ENCODE peak calls at places on chromosomes 6 and 20, in four cellular contexts. G is heart right ventricle, K is B cell, R is endothelial cell of umbilical vein. L is an unnamed sample.

GRCh38 chr6:146106532-146106931 is 77.7 kb downstream of the GRM1 start:
- DNase-seq in G (no peak), K (no peak), R (no peak), L (no peak)

GRCh38 chr6:163400509-163400908 is 14.0 kb upstream of the QKI start:
- DNase-seq in G (no peak), K (no peak), R (no peak), L (no peak)

GRCh38 chr6:125746019-125746414 is 3.4 kb upstream of the HEY2 start:
- DNase-seq in G (no peak), K (no peak), R (no peak), L (no peak)

GRCh38 chr6:153309666-153310065 is 178.6 kb upstream of the RGS17 start:
- DNase-seq in G (no peak), K (no peak), R (no peak), L (no peak)

GRCh38 chr6:151068761-151069312 is 170.9 kb upstream of the AKAP12 start:
- DNase-seq in G (no peak), K (no peak), R (no peak), L (no peak)

GRCh38 chr6:50936277-50936681 is 117.6 kb downstream of the TFAP2B start:
- DNase-seq in G (no peak), K (no peak), R (peak), L (no peak)

GRCh38 chr20:46520976-46521579 is 7.7 kb upstream of the ZNF334 start:
- DNase-seq in G (peak), K (peak), R (peak), L (peak)

GRCh38 chr6:144585217-144585814 is 300.2 kb downstream of the UTRN start:
- DNase-seq in G (no peak), K (peak), R (peak), L (no peak)

GRCh38 chr6:156175971-156176421 is 601.2 kb upstream of the ARID1B start:
- DNase-seq in G (peak), K (peak), R (peak), L (no peak)

GRCh38 chr20:63064745-63065711 is 58.3 kb upstream of the BHLHE23 start:
- DNase-seq in G (no peak), K (no peak), R (no peak), L (no peak)

GRCh38 chr6:170357812-170358211 is 51.3 kb downstream of the FAM120B start:
- DNase-seq in G (no peak), K (no peak), R (no peak), L (no peak)

GRCh38 chr20:57829336-57829735 is 119.5 kb upstream of the PMEPA1 start:
- DNase-seq in G (no peak), K (no peak), R (no peak), L (no peak)

GRCh38 chr6:35031611-35032529 is 109.3 kb downstream of the TCP11 start:
- DNase-seq in G (no peak), K (no peak), R (no peak), L (no peak)

GRCh38 chr20:58722877-58723627 is 30.5 kb downstream of the NPEPL1 start:
- DNase-seq in G (no peak), K (no peak), R (no peak), L (no peak)

GRCh38 chr20:32083469-32083868 is 26.0 kb upstream of the TM9SF4 start:
- DNase-seq in G (no peak), K (no peak), R (no peak), L (no peak)

GRCh38 chr6:14959324-14959885 is 286.5 kb upstream of the JARID2 start:
- DNase-seq in G (no peak), K (no peak), R (no peak), L (no peak)

GRCh38 chr6:90184334-90185298 is 112.0 kb downstream of the BACH2 start:
- DNase-seq in G (no peak), K (no peak), R (peak), L (no peak)

GRCh38 chr20:51185277-51185676 is 162.4 kb upstream of the KCNG1 start:
- DNase-seq in G (no peak), K (no peak), R (no peak), L (no peak)

GRCh38 chr20:46349742-46350056 is 41.4 kb upstream of the CDH22 start:
- DNase-seq in G (no peak), K (no peak), R (no peak), L (no peak)

GRCh38 chr6:168369776-168370175 is 50.2 kb upstream of the DACT2 start:
- DNase-seq in G (no peak), K (no peak), R (no peak), L (no peak)

GRCh38 chr6:39426057-39426592 is 103.6 kb upstream of the KCNK16 start:
- DNase-seq in G (no peak), K (no peak), R (peak), L (no peak)

GRCh38 chr6:44701637-44702101 is 314.2 kb downstream of the CDC5L start:
- DNase-seq in G (peak), K (no peak), R (no peak), L (no peak)

GRCh38 chr6:119587537-119587936 is 238.0 kb upstream of the MAN1A1 start:
- DNase-seq in G (no peak), K (no peak), R (no peak), L (no peak)

GRCh38 chr6:46925563-46926253 is 4.0 kb upstream of the ADGRF5 start:
- DNase-seq in G (no peak), K (no peak), R (peak), L (no peak)

GRCh38 chr6:100065348-100065747 is 71.3 kb upstream of the MCHR2 start:
- DNase-seq in G (no peak), K (no peak), R (no peak), L (no peak)

GRCh38 chr20:61762886-61763739 is 302.6 kb downstream of the TAF4 start:
- DNase-seq in G (no peak), K (no peak), R (no peak), L (no peak)

GRCh38 chr6:52929321-52930164 is 20.0 kb upstream of the GSTA3 start:
- DNase-seq in G (no peak), K (no peak), R (peak), L (no peak)

GRCh38 chr6:133169901-133170300 is 71.3 kb upstream of the EYA4 start:
- DNase-seq in G (no peak), K (no peak), R (no peak), L (no peak)

GRCh38 chr6:31768717-31769257 is 6.3 kb downstream of the SAPCD1 start:
- DNase-seq in G (no peak), K (no peak), R (no peak), L (no peak)

GRCh38 chr6:116847234-116847633 is 18.4 kb upstream of the GPRC6A start:
- DNase-seq in G (no peak), K (no peak), R (peak), L (peak)

GRCh38 chr20:56911946-56912345 is 282.8 kb downstream of the TFAP2C start:
- DNase-seq in G (no peak), K (no peak), R (no peak), L (no peak)

GRCh38 chr20:40331699-40332098 is 357.3 kb downstream of the MAFB start:
- DNase-seq in G (no peak), K (no peak), R (peak), L (no peak)

GRCh38 chr20:48841861-48842529 is 14.2 kb upstream of the PREX1 start:
- DNase-seq in G (no peak), K (no peak), R (peak), L (no peak)

GRCh38 chr6:144899161-144899560 is 614.0 kb downstream of the UTRN start:
- DNase-seq in G (no peak), K (no peak), R (no peak), L (no peak)

GRCh38 chr20:10731190-10731955 is 57.6 kb upstream of the JAG1 start:
- DNase-seq in G (no peak), K (no peak), R (peak), L (no peak)

GRCh38 chr6:96394727-96395126 is 126.9 kb upstream of the UFL1 start:
- DNase-seq in G (no peak), K (no peak), R (no peak), L (no peak)
- TF ChIP-seq CTCF in G (peak), K (no peak), R (no peak), L (peak)

GRCh38 chr6:98839788-98840361 is 5.5 kb downstream of the POU3F2 start:
- DNase-seq in G (no peak), K (no peak), R (no peak), L (no peak)
- TF ChIP-seq CTCF in G (no peak), K (no peak), R (no peak), L (peak)

GRCh38 chr6:106517699-106518098 is 111.6 kb downstream of the RTN4IP1 start:
- DNase-seq in G (no peak), K (no peak), R (no peak), L (no peak)

GRCh38 chr6:106518748-106519147 is 110.5 kb downstream of the RTN4IP1 start:
- DNase-seq in G (no peak), K (no peak), R (no peak), L (no peak)

GRCh38 chr6:106522557-106522956 is 106.7 kb downstream of the RTN4IP1 start:
- DNase-seq in G (no peak), K (no peak), R (no peak), L (no peak)

GRCh38 chr6:106519460-106520394 is 109.6 kb downstream of the RTN4IP1 start:
- DNase-seq in G (no peak), K (peak), R (no peak), L (peak)

DNA sequence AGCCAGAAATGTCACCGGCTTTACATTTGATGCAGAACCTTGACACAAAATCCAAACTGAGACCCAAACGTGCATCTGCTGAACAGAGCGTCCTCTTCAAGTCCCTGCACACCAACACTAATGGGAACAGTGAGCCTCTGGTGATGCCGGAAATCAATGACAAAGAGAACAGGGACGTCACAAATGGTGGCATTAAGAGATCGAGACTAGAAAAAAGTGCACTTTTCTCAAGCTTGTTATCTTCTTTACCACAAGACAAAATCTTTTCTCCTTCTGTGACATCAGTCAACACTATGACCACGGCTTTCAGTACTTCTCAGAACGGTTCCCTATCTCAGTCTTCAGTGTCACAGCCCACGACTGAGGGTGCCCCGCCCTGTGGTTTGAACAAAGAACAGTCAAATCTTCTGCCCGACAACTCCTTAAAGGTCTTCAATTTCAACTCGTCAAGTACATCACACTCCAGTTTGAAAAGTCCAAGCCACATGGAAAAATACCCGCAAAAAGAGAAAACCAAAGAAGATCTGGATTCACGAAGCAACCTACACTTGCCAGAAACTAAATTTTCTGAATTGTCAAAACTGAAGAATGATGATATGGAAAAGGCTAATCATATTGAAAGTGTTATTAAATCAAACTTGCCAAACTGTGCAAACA is 108.5 kb downstream of the RTN4IP1 start:
- DNase-seq in G (no peak), K (peak), R (no peak), L (peak)
- TF ChIP-seq CTCF in G (no peak), K (no peak), R (no peak), L (no peak)

DNA sequence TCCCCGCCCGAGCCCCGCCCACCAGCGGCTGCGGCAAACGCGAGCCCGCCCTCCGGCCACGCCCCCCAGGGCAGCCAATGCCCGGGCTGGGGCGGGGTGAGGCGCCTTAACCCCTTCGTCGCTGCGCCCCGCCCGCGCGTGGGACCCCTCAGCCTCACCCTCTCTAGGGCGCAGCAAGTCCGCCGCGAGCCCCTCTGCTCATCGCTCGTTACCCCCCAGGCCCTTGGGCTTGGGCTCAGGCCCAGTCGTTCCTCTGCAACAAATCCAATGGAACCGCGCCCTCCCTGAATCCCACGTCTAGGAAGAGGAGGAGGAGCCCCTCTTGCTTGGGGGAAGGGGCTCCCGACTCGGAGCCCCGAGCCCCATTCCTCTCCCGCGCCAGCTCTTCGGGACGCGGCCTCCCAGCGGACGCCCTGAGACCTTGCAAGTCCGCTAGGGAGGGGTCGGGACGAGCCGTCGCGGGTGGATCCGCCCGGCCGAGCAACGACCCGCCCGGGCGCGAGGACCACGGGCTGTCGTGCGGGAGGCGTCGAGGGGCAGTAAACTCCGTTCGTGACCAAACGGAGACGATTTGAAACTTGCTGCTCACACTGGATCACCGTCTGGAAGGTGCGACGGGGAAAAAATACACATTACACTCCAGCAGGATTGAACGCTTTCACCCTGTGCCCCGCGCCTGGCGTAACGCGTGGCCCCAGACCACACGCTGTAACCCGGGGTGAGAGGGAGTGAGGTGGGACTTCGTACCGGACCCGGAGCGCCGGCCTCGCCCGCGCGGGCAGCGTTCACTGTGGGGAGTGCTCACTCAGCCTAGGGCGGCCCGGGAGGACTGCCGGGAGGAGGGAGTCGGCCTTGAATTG is 463 bp upstream of the LZTS3 start:
- DNase-seq in G (peak), K (peak), R (peak), L (peak)
- TF ChIP-seq CTCF in G (no peak), K (peak), R (no peak), L (no peak)

GRCh38 chr6:56933650-56934049 is 21.3 kb upstream of the BEND6 start:
- DNase-seq in G (no peak), K (no peak), R (no peak), L (no peak)
- TF ChIP-seq CTCF in G (no peak), K (no peak), R (no peak), L (no peak)

GRCh38 chr6:113854531-113855499 is 2.3 kb upstream of the MARCKS start:
- DNase-seq in G (peak), K (peak), R (peak), L (peak)
- TF ChIP-seq CTCF in G (peak), K (no peak), R (peak), L (peak)